ENCODE peak calls at places on chromosomes 16 and 17, in ten cellular contexts. T, Z, N, I, L, M, Y, P, G and E are unnamed samples.

GRCh38 chr17:57899391-57899790 is 49.5 kb upstream of the MRPS23 start:
- DNase-seq in P (no peak), T (no peak), Y (no peak), Z (no peak), I (no peak), L (no peak), G (no peak), N (no peak), M (no peak), E (peak)

GRCh38 chr16:20327444-20328041 is at the start of gene GP2:
- DNase-seq in Y (peak), T (no peak), N (no peak), P (no peak), Z (no peak), I (no peak), M (no peak), G (no peak), L (no peak), E (peak)

GRCh38 chr17:80751460-80752368 is 207.1 kb downstream of the RPTOR start:
- DNase-seq in T (peak), I (no peak), Y (peak), Z (peak), N (no peak), L (no peak), M (no peak), G (no peak), P (no peak), E (no peak)

GRCh38 chr16:83942815-83943515 is 10.1 kb upstream of the OSGIN1 start:
- DNase-seq in M (no peak), N (no peak), L (no peak), T (no peak), G (no peak), I (no peak), P (no peak), Y (no peak), Z (no peak), E (no peak)

GRCh38 chr17:59837362-59838195 is 55.2 kb downstream of the TUBD1 start:
- DNase-seq in L (peak), G (peak), N (peak), Y (peak), Z (peak), I (peak), P (peak), M (peak), T (peak), E (peak)

GRCh38 chr16:27424772-27425498 is 23.0 kb downstream of the IL21R start:
- DNase-seq in I (no peak), G (no peak), T (peak), Y (no peak), P (no peak), L (no peak), M (peak), N (no peak), Z (no peak), E (no peak)

GRCh38 chr16:495127-495748 is 32.3 kb upstream of the CAPN15 start:
- DNase-seq in L (no peak), I (peak), G (no peak), M (no peak), P (no peak), N (peak), Z (peak), Y (peak), T (no peak), E (peak)

GRCh38 chr17:77892469-77893143 is 65.9 kb upstream of the TNRC6C start:
- DNase-seq in L (no peak), Y (peak), T (no peak), P (no peak), M (no peak), Z (no peak), G (no peak), I (no peak), N (no peak), E (no peak)

GRCh38 chr17:50176559-50177471 is 11.0 kb downstream of the SGCA start:
- DNase-seq in G (no peak), L (no peak), M (no peak), T (no peak), Y (no peak), Z (no peak), P (no peak), I (no peak), N (peak), E (no peak)

GRCh38 chr17:20008242-20009051 is 712 bp upstream of the SPECC1 start:
- DNase-seq in M (peak), I (no peak), Y (no peak), P (no peak), Z (peak), G (no peak), N (no peak), T (no peak), L (no peak), E (peak)

GRCh38 chr16:70304892-70305448 is 6.0 kb downstream of the DDX19B start:
- DNase-seq in Z (no peak), M (no peak), L (no peak), P (no peak), N (no peak), I (no peak), G (no peak), Y (no peak), T (no peak), E (no peak)

GRCh38 chr16:4318171-4318910 is 2.5 kb downstream of the GLIS2 start:
- DNase-seq in L (no peak), Y (no peak), N (peak), I (no peak), G (no peak), M (no peak), P (no peak), T (no peak), Z (no peak), E (no peak)

GRCh38 chr16:87182759-87183158 is 134.4 kb downstream of the C16orf95 start:
- DNase-seq in G (no peak), L (no peak), Z (no peak), T (no peak), N (no peak), I (no peak), Y (no peak), P (no peak), M (no peak), E (no peak)

GRCh38 chr17:34246872-34247271 is 8.2 kb upstream of the CCL2 start:
- DNase-seq in G (no peak), N (no peak), P (no peak), Y (no peak), I (no peak), Z (no peak), M (no peak), L (no peak), T (no peak), E (no peak)

GRCh38 chr17:75645889-75646625 is 12.8 kb downstream of the SMIM5 start:
- DNase-seq in N (no peak), Z (no peak), M (no peak), L (no peak), I (peak), P (no peak), T (no peak), Y (no peak), G (peak), E (peak)

GRCh38 chr17:6789146-6789545 is 13.1 kb downstream of the FBXO39 start:
- DNase-seq in L (no peak), G (no peak), N (no peak), T (no peak), Y (no peak), I (no peak), M (no peak), P (no peak), Z (no peak), E (no peak)

GRCh38 chr17:27494192-27495091 is 38.2 kb downstream of the KSR1 start:
- DNase-seq in N (peak), P (no peak), L (no peak), T (no peak), G (no peak), Z (no peak), I (no peak), Y (peak), M (peak), E (peak)

GRCh38 chr16:49785970-49786369 is 69.9 kb downstream of the ZNF423 start:
- DNase-seq in M (no peak), Z (no peak), I (no peak), L (no peak), G (no peak), T (no peak), N (no peak), Y (no peak), P (no peak), E (no peak)

GRCh38 chr16:54370653-54371052 is 84.1 kb upstream of the IRX3 start:
- DNase-seq in Z (no peak), G (no peak), I (no peak), Y (peak), N (peak), L (no peak), M (no peak), T (no peak), P (no peak), E (no peak)

GRCh38 chr16:68486671-68487495 is 38.6 kb upstream of the SMPD3 start:
- DNase-seq in L (no peak), N (no peak), G (no peak), M (no peak), I (no peak), T (no peak), Z (no peak), P (no peak), Y (peak), E (peak)

GRCh38 chr16:89104303-89104702 is 10.7 kb downstream of the ACSF3 start:
- DNase-seq in T (no peak), P (no peak), N (no peak), G (no peak), M (no peak), L (no peak), Z (no peak), Y (no peak), I (no peak), E (no peak)

GRCh38 chr16:1825381-1825863 is 1.2 kb downstream of the HAGH start:
- DNase-seq in G (no peak), I (no peak), L (no peak), P (no peak), Y (no peak), T (no peak), Z (no peak), N (no peak), M (no peak), E (no peak)

GRCh38 chr16:12504312-12504711 is 299.4 kb downstream of the CPPED1 start:
- DNase-seq in I (no peak), P (no peak), L (no peak), T (no peak), Y (peak), Z (no peak), G (no peak), N (no peak), M (no peak), E (peak)

GRCh38 chr16:81035975-81036750 is 521 bp downstream of the ATMIN start:
- DNase-seq in M (peak), Z (peak), P (no peak), I (no peak), Y (no peak), N (peak), G (no peak), L (no peak), T (peak), E (peak)

GRCh38 chr17:28370035-28370743 is at the start of gene VTN:
- DNase-seq in P (no peak), M (peak), T (no peak), Z (peak), L (peak), G (no peak), Y (peak), I (peak), N (peak), E (peak)

GRCh38 chr17:7440113-7440822 is 956 bp downstream of the FGF11 start:
- DNase-seq in M (peak), Z (peak), T (peak), G (no peak), I (no peak), L (no peak), N (peak), Y (peak), P (no peak), E (peak)

GRCh38 chr16:75106351-75107274 is 10.0 kb downstream of the LDHD start:
- DNase-seq in G (no peak), N (no peak), L (no peak), Z (no peak), P (no peak), I (no peak), T (no peak), Y (no peak), M (no peak), E (no peak)

GRCh38 chr17:16282522-16282921 is 65.5 kb downstream of the PIGL start:
- DNase-seq in T (no peak), Y (no peak), Z (peak), M (no peak), L (peak), N (peak), P (peak), I (peak), G (no peak), E (no peak)

GRCh38 chr16:680967-681745 is 946 bp downstream of the STUB1 start:
- DNase-seq in P (no peak), Y (no peak), G (peak), I (peak), N (peak), T (peak), Z (peak), M (no peak), L (peak), E (peak)

GRCh38 chr17:2282297-2282873 is 21.2 kb downstream of the SMG6 start:
- DNase-seq in Y (peak), I (peak), N (peak), L (no peak), T (peak), Z (peak), P (peak), G (peak), M (peak), E (peak)

GRCh38 chr17:14776791-14777190 is 475.9 kb downstream of the HS3ST3B1 start:
- DNase-seq in N (no peak), P (no peak), M (no peak), Y (no peak), T (no peak), Z (no peak), I (no peak), G (no peak), L (no peak), E (no peak)

GRCh38 chr16:70472786-70473433 is 18.5 kb downstream of the FCSK start:
- DNase-seq in L (no peak), M (no peak), I (no peak), Z (no peak), N (no peak), T (no peak), Y (no peak), G (no peak), P (no peak), E (no peak)